ENCODE peak calls at places on chromosomes 7 and 10, in ten cellular contexts. O is PC-9, E is H9, G is suprapubic skin, I is astrocyte of the spinal cord, J is heart left ventricle, U is MM.1S, H is GM13976, N is stomach, D is AG10803. Z is an unnamed sample.

GRCh38 chr10:61140765-61141392 is 196.9 kb upstream of the RHOBTB1 start:
- DNase-seq in O (no peak), E (no peak), G (no peak), I (peak), J (no peak), U (peak), H (no peak), N (peak), D (peak), Z (no peak)

GRCh38 chr10:78905015-78905939 is 163.5 kb upstream of the ZMIZ1 start:
- DNase-seq in O (no peak), E (peak), G (peak), I (no peak), J (no peak), U (no peak), H (no peak), N (peak), D (no peak), Z (peak)

GRCh38 chr10:9860045-9860444 is 1157.6 kb upstream of the CELF2 start:
- DNase-seq in O (no peak), E (no peak), G (no peak), I (no peak), J (no peak), U (no peak), H (no peak), N (no peak), D (no peak), Z (no peak)

GRCh38 chr7:50558380-50559051 is 6.7 kb downstream of the DDC start:
- DNase-seq in O (no peak), E (no peak), G (no peak), I (no peak), J (no peak), U (no peak), H (no peak), N (no peak), D (no peak), Z (peak)

GRCh38 chr10:114638874-114639625 is 19.0 kb downstream of the ABLIM1 start:
- DNase-seq in O (no peak), E (no peak), G (no peak), I (peak), J (no peak), U (no peak), H (no peak), N (no peak), D (peak), Z (no peak)

GRCh38 chr10:37854606-37855005 is 2.8 kb downstream of the ZNF248 start:
- DNase-seq in O (no peak), E (no peak), G (no peak), I (no peak), J (no peak), U (no peak), H (no peak), N (no peak), D (peak), Z (no peak)

GRCh38 chr10:52215745-52216361 is 98.2 kb upstream of the DKK1 start:
- DNase-seq in O (peak), E (no peak), G (no peak), I (peak), J (no peak), U (peak), H (peak), N (peak), D (peak), Z (no peak)

GRCh38 chr7:57398548-57398947 is 51.4 kb upstream of the ZNF716 start:
- DNase-seq in O (no peak), E (no peak), G (no peak), I (no peak), J (no peak), U (no peak), H (no peak), N (no peak), D (no peak), Z (peak)

GRCh38 chr7:101634196-101634717 is 5.2 kb upstream of the MYL10 start:
- DNase-seq in O (no peak), E (no peak), G (no peak), I (no peak), J (no peak), U (no peak), H (no peak), N (no peak), D (no peak), Z (no peak)

GRCh38 chr7:37908221-37908788 is 8.3 kb downstream of the SFRP4 start:
- DNase-seq in O (no peak), E (no peak), G (no peak), I (peak), J (no peak), U (no peak), H (no peak), N (no peak), D (peak), Z (no peak)

GRCh38 chr10:121617176-121617575 is 18.9 kb upstream of the FGFR2 start:
- DNase-seq in O (no peak), E (no peak), G (peak), I (no peak), J (no peak), U (no peak), H (no peak), N (no peak), D (no peak), Z (no peak)

GRCh38 chr10:32990811-32991210 is 32.8 kb upstream of the ITGB1 start:
- DNase-seq in O (no peak), E (no peak), G (no peak), I (no peak), J (no peak), U (no peak), H (no peak), N (no peak), D (no peak), Z (no peak)

GRCh38 chr7:128075536-128076095 is 44.4 kb upstream of the LRRC4 start:
- DNase-seq in O (no peak), E (no peak), G (no peak), I (no peak), J (peak), U (no peak), H (no peak), N (no peak), D (no peak), Z (no peak)

GRCh38 chr10:69051303-69051702 is 36.6 kb upstream of the SRGN start:
- DNase-seq in O (no peak), E (no peak), G (no peak), I (peak), J (no peak), U (no peak), H (peak), N (no peak), D (peak), Z (no peak)

GRCh38 chr10:84267503-84268126 is 22.8 kb downstream of the RGR start:
- DNase-seq in O (peak), E (peak), G (no peak), I (peak), J (no peak), U (no peak), H (peak), N (peak), D (peak), Z (peak)

GRCh38 chr10:13604641-13605040 is 17.9 kb downstream of the PRPF18 start:
- DNase-seq in O (no peak), E (no peak), G (no peak), I (no peak), J (no peak), U (no peak), H (no peak), N (no peak), D (no peak), Z (no peak)

GRCh38 chr7:157558875-157559595 is 222.2 kb downstream of the DNAJB6 start:
- DNase-seq in O (no peak), E (no peak), G (peak), I (no peak), J (peak), U (no peak), H (no peak), N (no peak), D (no peak), Z (no peak)

GRCh38 chr7:55147736-55148135 is 128.9 kb downstream of the EGFR start:
- DNase-seq in O (no peak), E (no peak), G (no peak), I (no peak), J (no peak), U (no peak), H (no peak), N (no peak), D (no peak), Z (no peak)

GRCh38 chr10:70962686-70963085 is 74.3 kb upstream of the PCBD1 start:
- DNase-seq in O (no peak), E (no peak), G (no peak), I (no peak), J (no peak), U (no peak), H (no peak), N (no peak), D (no peak), Z (no peak)

GRCh38 chr7:18761046-18761445 is 265.5 kb downstream of the HDAC9 start:
- DNase-seq in O (no peak), E (no peak), G (no peak), I (no peak), J (no peak), U (no peak), H (no peak), N (no peak), D (no peak), Z (no peak)

GRCh38 chr7:50562126-50562525 is 3.1 kb downstream of the DDC start:
- DNase-seq in O (no peak), E (no peak), G (no peak), I (no peak), J (no peak), U (no peak), H (no peak), N (no peak), D (no peak), Z (no peak)

GRCh38 chr7:145817687-145818086 is 298.9 kb upstream of the CNTNAP2 start:
- DNase-seq in O (no peak), E (no peak), G (no peak), I (no peak), J (no peak), U (no peak), H (no peak), N (no peak), D (no peak), Z (no peak)

GRCh38 chr10:43076876-43077420 is at the start of gene RET:
- DNase-seq in O (no peak), E (peak), G (no peak), I (no peak), J (peak), U (no peak), H (peak), N (peak), D (no peak), Z (no peak)

GRCh38 chr10:63115732-63116383 is 17.3 kb upstream of the NRBF2 start:
- DNase-seq in O (peak), E (no peak), G (peak), I (peak), J (peak), U (no peak), H (no peak), N (peak), D (peak), Z (no peak)

GRCh38 chr7:141301544-141301943 is 227.7 kb downstream of the TMEM178B start:
- DNase-seq in O (no peak), E (no peak), G (no peak), I (no peak), J (no peak), U (no peak), H (no peak), N (no peak), D (no peak), Z (peak)

GRCh38 chr10:99374972-99375371 is 45.8 kb downstream of the CNNM1 start:
- DNase-seq in O (no peak), E (no peak), G (no peak), I (no peak), J (no peak), U (no peak), H (no peak), N (no peak), D (no peak), Z (no peak)

GRCh38 chr10:126468876-126469643 is 80.8 kb upstream of the ADAM12 start:
- DNase-seq in O (no peak), E (no peak), G (no peak), I (peak), J (no peak), U (no peak), H (no peak), N (no peak), D (peak), Z (no peak)

DNA sequence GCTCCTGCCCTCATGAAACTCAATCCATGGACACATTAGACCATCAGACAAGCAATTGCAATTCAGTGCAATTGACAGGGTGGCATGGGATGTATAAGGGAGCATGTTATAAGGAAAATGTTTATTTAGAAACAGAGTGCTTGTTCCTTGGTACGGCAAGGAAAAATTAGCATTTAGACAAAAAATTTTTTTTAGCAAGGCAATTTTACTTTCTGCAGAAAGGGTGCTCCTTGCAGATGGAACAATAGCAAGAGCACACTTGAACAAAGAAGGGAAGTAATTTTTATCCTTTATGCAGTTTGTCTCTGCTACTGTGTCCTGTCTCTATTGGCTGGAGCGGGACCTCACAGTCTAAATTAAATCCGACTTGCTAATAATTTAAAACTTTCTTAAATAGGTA is 6.2 kb upstream of the BAG3 start:
- DNase-seq in O (no peak), E (no peak), G (no peak), I (no peak), J (no peak), U (no peak), H (no peak), N (no peak), D (no peak), Z (no peak)
- TF ChIP-seq CTCF in O (no peak), E (no peak), G (no peak), I (no peak), J (no peak), U (no peak), H (no peak), N (no peak), D (no peak), Z (no peak)

GRCh38 chr7:138456220-138456619 is 3.8 kb upstream of the TRIM24 start:
- DNase-seq in O (no peak), E (no peak), G (no peak), I (no peak), J (no peak), U (no peak), H (no peak), N (no peak), D (no peak), Z (no peak)

GRCh38 chr7:138460649-138461607 is 869 bp downstream of the TRIM24 start:
- DNase-seq in O (peak), E (peak), G (peak), I (peak), J (peak), U (peak), H (peak), N (peak), D (peak), Z (no peak)

GRCh38 chr7:138459300-138460175 is 521 bp upstream of the TRIM24 start:
- DNase-seq in O (peak), E (peak), G (peak), I (peak), J (no peak), U (peak), H (peak), N (peak), D (peak), Z (no peak)

GRCh38 chr7:138458576-138459234 is 1.4 kb upstream of the TRIM24 start:
- DNase-seq in O (no peak), E (peak), G (no peak), I (no peak), J (no peak), U (no peak), H (no peak), N (no peak), D (no peak), Z (no peak)

GRCh38 chr7:138460176-138460648 is at the start of gene TRIM24:
- DNase-seq in O (no peak), E (no peak), G (peak), I (no peak), J (peak), U (no peak), H (no peak), N (no peak), D (no peak), Z (peak)
- TF ChIP-seq CTCF in O (no peak), E (no peak), G (no peak), I (no peak), J (no peak), U (no peak), H (no peak), N (no peak), D (no peak), Z (no peak)

GRCh38 chr7:1640376-1641172 is 29.5 kb upstream of the ELFN1 start:
- DNase-seq in O (no peak), E (no peak), G (no peak), I (no peak), J (no peak), U (no peak), H (no peak), N (no peak), D (no peak), Z (no peak)
- TF ChIP-seq CTCF in O (peak), E (peak), G (no peak), I (no peak), J (no peak), U (peak), H (no peak), N (no peak), D (peak), Z (no peak)

GRCh38 chr10:119640875-119641526 is 10.2 kb upstream of the BAG3 start:
- DNase-seq in O (no peak), E (no peak), G (no peak), I (no peak), J (no peak), U (peak), H (no peak), N (no peak), D (no peak), Z (no peak)

GRCh38 chr10:119640384-119640783 is 10.8 kb upstream of the BAG3 start:
- DNase-seq in O (no peak), E (no peak), G (no peak), I (no peak), J (no peak), U (no peak), H (no peak), N (no peak), D (no peak), Z (no peak)

GRCh38 chr10:119644215-119644826 is 6.9 kb upstream of the BAG3 start:
- DNase-seq in O (no peak), E (peak), G (no peak), I (no peak), J (no peak), U (no peak), H (no peak), N (no peak), D (no peak), Z (no peak)

GRCh38 chr10:119642556-119643111 is 8.5 kb upstream of the BAG3 start:
- DNase-seq in O (no peak), E (no peak), G (no peak), I (no peak), J (no peak), U (no peak), H (no peak), N (no peak), D (no peak), Z (no peak)

GRCh38 chr10:119643306-119644214 is 7.6 kb upstream of the BAG3 start:
- DNase-seq in O (no peak), E (no peak), G (no peak), I (peak), J (no peak), U (no peak), H (no peak), N (no peak), D (peak), Z (no peak)
- TF ChIP-seq CTCF in O (no peak), E (peak), G (no peak), I (no peak), J (no peak), U (no peak), H (no peak), N (no peak), D (peak), Z (no peak)